ENCODE peak calls at places on chromosomes 4 and X, in four cellular contexts. One of them, this sample, is unnamed.

GRCh38 chrX:43958529-43958928 is 14.7 kb downstream of the NDP start:
- DNase-seq in astrocyte of the cerebellum: peak; percentile 76
- DNase-seq in aorta: no peak
- DNase-seq in mesothelial cell of epicardium: no peak
- DNase-seq in this sample: peak; percentile 45

GRCh38 chr4:3745886-3746656 is 20.1 kb upstream of the ADRA2C start:
- DNase-seq in astrocyte of the cerebellum: no peak
- DNase-seq in mesothelial cell of epicardium: no peak
- DNase-seq in aorta: no peak
- DNase-seq in this sample: no peak

GRCh38 chr4:75653845-75654503 is 19.2 kb downstream of the G3BP2 start:
- DNase-seq in astrocyte of the cerebellum: no peak
- DNase-seq in mesothelial cell of epicardium: no peak
- DNase-seq in aorta: no peak
- DNase-seq in this sample: no peak

GRCh38 chr4:137700072-137700471 is 167.8 kb upstream of the PCDH18 start:
- DNase-seq in aorta: no peak
- DNase-seq in mesothelial cell of epicardium: no peak
- DNase-seq in astrocyte of the cerebellum: peak; percentile 40
- DNase-seq in this sample: no peak

GRCh38 chr4:183443609-183444148 is 757 bp upstream of the CDKN2AIP start:
- DNase-seq in mesothelial cell of epicardium: no peak
- DNase-seq in aorta: no peak
- DNase-seq in astrocyte of the cerebellum: peak; percentile 20
- DNase-seq in this sample: no peak

GRCh38 chrX:72280210-72280882 is 3.3 kb upstream of the RPS4X start:
- DNase-seq in aorta: no peak
- DNase-seq in astrocyte of the cerebellum: no peak
- DNase-seq in mesothelial cell of epicardium: no peak
- DNase-seq in this sample: peak; percentile 39

GRCh38 chr4:80257851-80258250 is 8.6 kb upstream of the FGF5 start:
- DNase-seq in mesothelial cell of epicardium: no peak
- DNase-seq in astrocyte of the cerebellum: no peak
- DNase-seq in aorta: no peak
- DNase-seq in this sample: no peak

GRCh38 chr4:146255874-146256273 is 41.5 kb downstream of the REELD1 start:
- DNase-seq in astrocyte of the cerebellum: peak; percentile 48
- DNase-seq in aorta: no peak
- DNase-seq in mesothelial cell of epicardium: no peak
- DNase-seq in this sample: no peak

GRCh38 chr4:67680568-67681222 is 20.3 kb downstream of the UBA6 start:
- DNase-seq in mesothelial cell of epicardium: no peak
- DNase-seq in astrocyte of the cerebellum: no peak
- DNase-seq in aorta: no peak
- DNase-seq in this sample: no peak

GRCh38 chr4:150415213-150415612 is 166.7 kb upstream of the MAB21L2 start:
- DNase-seq in astrocyte of the cerebellum: no peak
- DNase-seq in aorta: no peak
- DNase-seq in mesothelial cell of epicardium: no peak
- DNase-seq in this sample: no peak

GRCh38 chr4:136831553-136831952 is 700.7 kb downstream of the PCDH18 start:
- DNase-seq in astrocyte of the cerebellum: no peak
- DNase-seq in aorta: no peak
- DNase-seq in mesothelial cell of epicardium: no peak
- DNase-seq in this sample: no peak

GRCh38 chrX:34918091-34918736 is 24.4 kb upstream of the FAM47B start:
- DNase-seq in mesothelial cell of epicardium: no peak
- DNase-seq in astrocyte of the cerebellum: peak; percentile 22
- DNase-seq in aorta: no peak
- DNase-seq in this sample: peak; percentile 14

GRCh38 chr4:76354517-76355473 is 48.3 kb downstream of the STBD1 start:
- DNase-seq in mesothelial cell of epicardium: no peak
- DNase-seq in aorta: no peak
- DNase-seq in astrocyte of the cerebellum: no peak
- DNase-seq in this sample: no peak

GRCh38 chrX:141936080-141936479 is 32.4 kb downstream of the MAGEC1 start:
- DNase-seq in astrocyte of the cerebellum: no peak
- DNase-seq in mesothelial cell of epicardium: no peak
- DNase-seq in aorta: no peak
- DNase-seq in this sample: no peak

GRCh38 chr4:158826057-158826456 is 57.2 kb downstream of the FNIP2 start:
- DNase-seq in mesothelial cell of epicardium: no peak
- DNase-seq in aorta: no peak
- DNase-seq in astrocyte of the cerebellum: no peak
- DNase-seq in this sample: no peak

GRCh38 chr4:85409251-85409650 is 65.7 kb upstream of the ARHGAP24 start:
- DNase-seq in mesothelial cell of epicardium: no peak
- DNase-seq in aorta: no peak
- DNase-seq in astrocyte of the cerebellum: no peak
- DNase-seq in this sample: no peak

GRCh38 chr4:67871867-67872266 is 11.9 kb downstream of the TMPRSS11D start:
- DNase-seq in mesothelial cell of epicardium: no peak
- DNase-seq in aorta: no peak
- DNase-seq in astrocyte of the cerebellum: peak; percentile 26
- DNase-seq in this sample: peak; percentile 7

This sample was measured in kidney epithelial cell.